ENCODE peak calls at places on chromosome 21, in ten cellular contexts. One of them, this sample, is unnamed.

GRCh38 chr21:42373181-42373907 is 7.0 kb upstream of the TFF1 start:
- DNase-seq in cardiac fibroblast: no peak
- DNase-seq in GM12865: no peak
- DNase-seq in endothelial cell: no peak
- DNase-seq in cardiac muscle cell: no peak
- DNase-seq in stomach: no peak
- DNase-seq in fibroblast of mammary gland: no peak
- DNase-seq in astrocyte: no peak
- DNase-seq in CD4-positive, alpha-beta T cell: no peak
- DNase-seq in AG04449: no peak
- DNase-seq in this sample: no peak

GRCh38 chr21:44737706-44738354 is 26.5 kb upstream of the TSPEAR start:
- DNase-seq in cardiac fibroblast: peak
- DNase-seq in GM12865: no peak
- DNase-seq in endothelial cell: no peak
- DNase-seq in cardiac muscle cell: peak
- DNase-seq in stomach: no peak
- DNase-seq in fibroblast of mammary gland: peak
- DNase-seq in astrocyte: peak
- DNase-seq in CD4-positive, alpha-beta T cell: no peak
- DNase-seq in AG04449: no peak
- DNase-seq in this sample: no peak

GRCh38 chr21:29184047-29184446 is 53.6 kb downstream of the MAP3K7CL start:
- DNase-seq in cardiac fibroblast: no peak
- DNase-seq in GM12865: no peak
- DNase-seq in endothelial cell: no peak
- DNase-seq in cardiac muscle cell: no peak
- DNase-seq in stomach: no peak
- DNase-seq in fibroblast of mammary gland: no peak
- DNase-seq in astrocyte: no peak
- DNase-seq in CD4-positive, alpha-beta T cell: no peak
- DNase-seq in AG04449: no peak
- DNase-seq in this sample: no peak

GRCh38 chr21:43343095-43343991 is 83.6 kb downstream of the SIK1 start:
- DNase-seq in cardiac fibroblast: no peak
- DNase-seq in GM12865: no peak
- DNase-seq in endothelial cell: no peak
- DNase-seq in cardiac muscle cell: no peak
- DNase-seq in stomach: peak
- DNase-seq in fibroblast of mammary gland: no peak
- DNase-seq in astrocyte: no peak
- DNase-seq in CD4-positive, alpha-beta T cell: no peak
- DNase-seq in AG04449: no peak
- DNase-seq in this sample: no peak

GRCh38 chr21:16309250-16309971 is 579.6 kb downstream of the USP25 start:
- DNase-seq in cardiac fibroblast: no peak
- DNase-seq in GM12865: no peak
- DNase-seq in endothelial cell: no peak
- DNase-seq in cardiac muscle cell: no peak
- DNase-seq in stomach: no peak
- DNase-seq in fibroblast of mammary gland: peak
- DNase-seq in astrocyte: peak
- DNase-seq in CD4-positive, alpha-beta T cell: no peak
- DNase-seq in AG04449: no peak
- DNase-seq in this sample: no peak

GRCh38 chr21:29056005-29056404 is 17.4 kb downstream of the CCT8 start:
- DNase-seq in cardiac fibroblast: no peak
- DNase-seq in GM12865: no peak
- DNase-seq in endothelial cell: no peak
- DNase-seq in cardiac muscle cell: no peak
- DNase-seq in stomach: no peak
- DNase-seq in fibroblast of mammary gland: peak
- DNase-seq in astrocyte: no peak
- DNase-seq in CD4-positive, alpha-beta T cell: no peak
- DNase-seq in AG04449: no peak
- DNase-seq in this sample: no peak

GRCh38 chr21:41458121-41458520 is 32.1 kb downstream of the MX1 start:
- DNase-seq in cardiac fibroblast: no peak
- DNase-seq in GM12865: no peak
- DNase-seq in endothelial cell: no peak
- DNase-seq in cardiac muscle cell: no peak
- DNase-seq in stomach: no peak
- DNase-seq in fibroblast of mammary gland: no peak
- DNase-seq in astrocyte: no peak
- DNase-seq in CD4-positive, alpha-beta T cell: no peak
- DNase-seq in AG04449: no peak
- DNase-seq in this sample: no peak

GRCh38 chr21:43884861-43885370 is 19.9 kb downstream of the AGPAT3 start:
- DNase-seq in cardiac fibroblast: no peak
- DNase-seq in GM12865: no peak
- DNase-seq in endothelial cell: no peak
- DNase-seq in cardiac muscle cell: no peak
- DNase-seq in stomach: no peak
- DNase-seq in fibroblast of mammary gland: no peak
- DNase-seq in astrocyte: no peak
- DNase-seq in CD4-positive, alpha-beta T cell: no peak
- DNase-seq in AG04449: no peak
- DNase-seq in this sample: no peak

GRCh38 chr21:26148834-26149354 is 21.7 kb downstream of the APP start:
- DNase-seq in cardiac fibroblast: peak
- DNase-seq in GM12865: no peak
- DNase-seq in endothelial cell: no peak
- DNase-seq in cardiac muscle cell: no peak
- DNase-seq in stomach: no peak
- DNase-seq in fibroblast of mammary gland: peak
- DNase-seq in astrocyte: no peak
- DNase-seq in CD4-positive, alpha-beta T cell: no peak
- DNase-seq in AG04449: no peak
- DNase-seq in this sample: no peak

GRCh38 chr21:42767561-42767835 is 111.8 kb downstream of the WDR4 start:
- DNase-seq in cardiac fibroblast: no peak
- DNase-seq in GM12865: no peak
- DNase-seq in endothelial cell: no peak
- DNase-seq in cardiac muscle cell: no peak
- DNase-seq in stomach: no peak
- DNase-seq in fibroblast of mammary gland: no peak
- DNase-seq in astrocyte: no peak
- DNase-seq in CD4-positive, alpha-beta T cell: no peak
- DNase-seq in AG04449: no peak
- DNase-seq in this sample: no peak

GRCh38 chr21:37522641-37523295 is 156.2 kb downstream of the DYRK1A start:
- DNase-seq in cardiac fibroblast: no peak
- DNase-seq in GM12865: no peak
- DNase-seq in endothelial cell: no peak
- DNase-seq in cardiac muscle cell: no peak
- DNase-seq in stomach: no peak
- DNase-seq in fibroblast of mammary gland: no peak
- DNase-seq in astrocyte: no peak
- DNase-seq in CD4-positive, alpha-beta T cell: no peak
- DNase-seq in AG04449: no peak
- DNase-seq in this sample: no peak

GRCh38 chr21:28632718-28633408 is 359.8 kb downstream of the LTN1 start:
- DNase-seq in cardiac fibroblast: peak
- DNase-seq in GM12865: no peak
- DNase-seq in endothelial cell: no peak
- DNase-seq in cardiac muscle cell: peak
- DNase-seq in stomach: no peak
- DNase-seq in fibroblast of mammary gland: peak
- DNase-seq in astrocyte: peak
- DNase-seq in CD4-positive, alpha-beta T cell: no peak
- DNase-seq in AG04449: no peak
- DNase-seq in this sample: no peak

GRCh38 chr21:15295875-15296274 is 231.1 kb upstream of the NRIP1 start:
- DNase-seq in cardiac fibroblast: no peak
- DNase-seq in GM12865: no peak
- DNase-seq in endothelial cell: no peak
- DNase-seq in cardiac muscle cell: no peak
- DNase-seq in stomach: no peak
- DNase-seq in fibroblast of mammary gland: no peak
- DNase-seq in astrocyte: no peak
- DNase-seq in CD4-positive, alpha-beta T cell: no peak
- DNase-seq in AG04449: no peak
- DNase-seq in this sample: no peak

GRCh38 chr21:34074283-34075098 is 1.1 kb downstream of the MRPS6 start:
- DNase-seq in cardiac fibroblast: no peak
- DNase-seq in GM12865: peak
- DNase-seq in endothelial cell: peak
- DNase-seq in cardiac muscle cell: peak
- DNase-seq in stomach: no peak
- DNase-seq in fibroblast of mammary gland: no peak
- DNase-seq in astrocyte: no peak
- DNase-seq in CD4-positive, alpha-beta T cell: no peak
- DNase-seq in AG04449: no peak
- DNase-seq in this sample: no peak
- TF ChIP-seq CTCF in cardiac fibroblast: no peak
- TF ChIP-seq CTCF in GM12865: no peak
- TF ChIP-seq CTCF in endothelial cell: no peak
- TF ChIP-seq CTCF in cardiac muscle cell: no peak
- TF ChIP-seq CTCF in stomach: no peak
- TF ChIP-seq CTCF in fibroblast of mammary gland: no peak
- TF ChIP-seq CTCF in astrocyte: no peak
- TF ChIP-seq CTCF in CD4-positive, alpha-beta T cell: no peak
- TF ChIP-seq CTCF in AG04449: no peak
- TF ChIP-seq CTCF in this sample: no peak

GRCh38 chr21:27462786-27463185 is 495.9 kb upstream of the ADAMTS5 start:
- DNase-seq in cardiac fibroblast: no peak
- DNase-seq in GM12865: no peak
- DNase-seq in endothelial cell: no peak
- DNase-seq in cardiac muscle cell: no peak
- DNase-seq in stomach: no peak
- DNase-seq in fibroblast of mammary gland: no peak
- DNase-seq in astrocyte: no peak
- DNase-seq in CD4-positive, alpha-beta T cell: no peak
- DNase-seq in AG04449: no peak
- DNase-seq in this sample: no peak

GRCh38 chr21:27464643-27465042 is 497.8 kb upstream of the ADAMTS5 start:
- DNase-seq in cardiac fibroblast: no peak
- DNase-seq in GM12865: no peak
- DNase-seq in endothelial cell: no peak
- DNase-seq in cardiac muscle cell: no peak
- DNase-seq in stomach: no peak
- DNase-seq in fibroblast of mammary gland: no peak
- DNase-seq in astrocyte: peak
- DNase-seq in CD4-positive, alpha-beta T cell: no peak
- DNase-seq in AG04449: no peak
- DNase-seq in this sample: no peak

GRCh38 chr21:27466175-27466574 is 499.3 kb upstream of the ADAMTS5 start:
- DNase-seq in cardiac fibroblast: peak
- DNase-seq in GM12865: peak
- DNase-seq in endothelial cell: no peak
- DNase-seq in cardiac muscle cell: no peak
- DNase-seq in stomach: no peak
- DNase-seq in fibroblast of mammary gland: no peak
- DNase-seq in astrocyte: no peak
- DNase-seq in CD4-positive, alpha-beta T cell: no peak
- DNase-seq in AG04449: no peak
- DNase-seq in this sample: no peak
- TF ChIP-seq CTCF in cardiac fibroblast: peak
- TF ChIP-seq CTCF in GM12865: no peak
- TF ChIP-seq CTCF in endothelial cell: peak
- TF ChIP-seq CTCF in cardiac muscle cell: peak
- TF ChIP-seq CTCF in stomach: no peak
- TF ChIP-seq CTCF in fibroblast of mammary gland: no peak
- TF ChIP-seq CTCF in astrocyte: no peak
- TF ChIP-seq CTCF in CD4-positive, alpha-beta T cell: no peak
- TF ChIP-seq CTCF in AG04449: no peak
- TF ChIP-seq CTCF in this sample: no peak

GRCh38 chr21:34939673-34940321 is 109.3 kb downstream of the RUNX1 start:
- DNase-seq in cardiac fibroblast: no peak
- DNase-seq in GM12865: no peak
- DNase-seq in endothelial cell: no peak
- DNase-seq in cardiac muscle cell: no peak
- DNase-seq in stomach: no peak
- DNase-seq in fibroblast of mammary gland: no peak
- DNase-seq in astrocyte: no peak
- DNase-seq in CD4-positive, alpha-beta T cell: no peak
- DNase-seq in AG04449: no peak
- DNase-seq in this sample: no peak
- TF ChIP-seq CTCF in cardiac fibroblast: no peak
- TF ChIP-seq CTCF in GM12865: no peak
- TF ChIP-seq CTCF in endothelial cell: no peak
- TF ChIP-seq CTCF in cardiac muscle cell: no peak
- TF ChIP-seq CTCF in stomach: no peak
- TF ChIP-seq CTCF in fibroblast of mammary gland: no peak
- TF ChIP-seq CTCF in astrocyte: no peak
- TF ChIP-seq CTCF in CD4-positive, alpha-beta T cell: no peak
- TF ChIP-seq CTCF in AG04449: no peak
- TF ChIP-seq CTCF in this sample: no peak

GRCh38 chr21:39377444-39378050 is 28.7 kb upstream of the HMGN1 start:
- DNase-seq in cardiac fibroblast: peak
- DNase-seq in GM12865: no peak
- DNase-seq in endothelial cell: no peak
- DNase-seq in cardiac muscle cell: no peak
- DNase-seq in stomach: no peak
- DNase-seq in fibroblast of mammary gland: no peak
- DNase-seq in astrocyte: no peak
- DNase-seq in CD4-positive, alpha-beta T cell: no peak
- DNase-seq in AG04449: no peak
- DNase-seq in this sample: no peak

GRCh38 chr21:39384674-39385298 is 35.9 kb upstream of the HMGN1 start:
- DNase-seq in cardiac fibroblast: no peak
- DNase-seq in GM12865: no peak
- DNase-seq in endothelial cell: no peak
- DNase-seq in cardiac muscle cell: no peak
- DNase-seq in stomach: no peak
- DNase-seq in fibroblast of mammary gland: peak
- DNase-seq in astrocyte: peak
- DNase-seq in CD4-positive, alpha-beta T cell: no peak
- DNase-seq in AG04449: no peak
- DNase-seq in this sample: no peak

GRCh38 chr21:39385299-39386145 is 36.6 kb upstream of the HMGN1 start:
- DNase-seq in cardiac fibroblast: peak
- DNase-seq in GM12865: peak
- DNase-seq in endothelial cell: peak
- DNase-seq in cardiac muscle cell: no peak
- DNase-seq in stomach: peak
- DNase-seq in fibroblast of mammary gland: peak
- DNase-seq in astrocyte: peak
- DNase-seq in CD4-positive, alpha-beta T cell: peak
- DNase-seq in AG04449: no peak
- DNase-seq in this sample: peak

GRCh38 chr21:39379986-39380891 is 31.4 kb upstream of the HMGN1 start:
- DNase-seq in cardiac fibroblast: peak
- DNase-seq in GM12865: peak
- DNase-seq in endothelial cell: peak
- DNase-seq in cardiac muscle cell: peak
- DNase-seq in stomach: peak
- DNase-seq in fibroblast of mammary gland: peak
- DNase-seq in astrocyte: peak
- DNase-seq in CD4-positive, alpha-beta T cell: peak
- DNase-seq in AG04449: peak
- DNase-seq in this sample: peak

DNA sequence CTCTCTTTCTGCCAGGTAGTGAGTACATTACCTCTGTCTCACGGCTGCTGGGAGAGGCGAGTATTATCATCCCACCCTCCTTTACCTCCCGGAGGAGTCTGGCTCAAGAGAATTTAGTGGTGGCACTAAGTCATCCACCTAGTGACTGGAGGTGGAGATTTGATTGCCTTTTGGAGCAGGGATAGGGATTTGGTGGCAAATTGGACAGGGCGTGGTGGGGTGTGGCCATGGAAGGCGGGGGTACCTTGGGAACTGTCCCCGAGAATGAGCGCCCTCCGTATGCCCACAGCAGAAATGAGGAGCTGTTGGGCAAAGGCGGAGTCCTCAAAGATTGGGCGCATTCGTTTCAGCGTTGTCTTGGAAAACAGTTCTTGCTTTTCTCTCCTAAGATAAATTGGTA is 32.1 kb upstream of the HMGN1 start:
- DNase-seq in cardiac fibroblast: no peak
- DNase-seq in GM12865: no peak
- DNase-seq in endothelial cell: no peak
- DNase-seq in cardiac muscle cell: no peak
- DNase-seq in stomach: no peak
- DNase-seq in fibroblast of mammary gland: no peak
- DNase-seq in astrocyte: no peak
- DNase-seq in CD4-positive, alpha-beta T cell: no peak
- DNase-seq in AG04449: no peak
- DNase-seq in this sample: no peak
- TF ChIP-seq CTCF in cardiac fibroblast: no peak
- TF ChIP-seq CTCF in GM12865: no peak
- TF ChIP-seq CTCF in endothelial cell: no peak
- TF ChIP-seq CTCF in cardiac muscle cell: no peak
- TF ChIP-seq CTCF in stomach: no peak
- TF ChIP-seq CTCF in fibroblast of mammary gland: no peak
- TF ChIP-seq CTCF in astrocyte: no peak
- TF ChIP-seq CTCF in CD4-positive, alpha-beta T cell: no peak
- TF ChIP-seq CTCF in AG04449: no peak
- TF ChIP-seq CTCF in this sample: no peak